ENCODE peak calls at places on chromosomes 16 and 17, in seven cellular contexts. R is epithelial cell of esophagus, V is foreskin keratinocyte, M is fibroblast of lung, P is nephron progenitor cell, Q is A549, D is dorsolateral prefrontal cortex. B is an unnamed sample.

GRCh38 chr16:12341423-12341822 is 364.9 kb downstream of the SNX29 start:
- DNase-seq in R (peak; percentile 4), V (peak; percentile 69), M (peak; percentile 66), P (no peak), Q (no peak), D (no peak), B (no peak)

GRCh38 chr16:50298591-50299507 is 32.5 kb downstream of the ADCY7 start:
- DNase-seq in R (no peak), V (no peak), M (no peak), P (no peak), Q (no peak), D (no peak), B (no peak)

GRCh38 chr17:58321571-58322525 is 6.7 kb downstream of the TSPOAP1 start:
- DNase-seq in R (no peak), V (no peak), M (no peak), P (no peak), Q (no peak), D (no peak), B (no peak)

GRCh38 chr17:38605230-38605851 is 411 bp downstream of the SRCIN1 start:
- DNase-seq in R (no peak), V (no peak), M (no peak), P (no peak), Q (peak; percentile 54), D (no peak), B (no peak)

GRCh38 chr17:83144421-83145357 is 65.3 kb downstream of the METRNL start:
- DNase-seq in R (no peak), V (no peak), M (no peak), P (no peak), Q (no peak), D (no peak), B (no peak)

GRCh38 chr17:17833664-17834357 is 3.0 kb downstream of the SREBF1 start:
- DNase-seq in R (no peak), V (no peak), M (no peak), P (no peak), Q (no peak), D (no peak), B (no peak)

GRCh38 chr17:82315703-82316358 is 1.6 kb downstream of the CD7 start:
- DNase-seq in R (no peak), V (no peak), M (no peak), P (peak; percentile 59), Q (no peak), D (no peak), B (no peak)

GRCh38 chr16:89471225-89471624 is 19.1 kb downstream of the ANKRD11 start:
- DNase-seq in R (peak; percentile 84), V (peak; percentile 82), M (peak; percentile 86), P (no peak), Q (no peak), D (no peak), B (no peak)

GRCh38 chr17:77354420-77354720 is 213.6 kb downstream of the SEC14L1 start:
- DNase-seq in R (no peak), V (no peak), M (no peak), P (no peak), Q (no peak), D (no peak), B (no peak)

GRCh38 chr17:8062435-8062806 is 23.6 kb downstream of the ALOX15B start:
- DNase-seq in R (no peak), V (no peak), M (peak; percentile 35), P (no peak), Q (no peak), D (no peak), B (no peak)

GRCh38 chr16:31130899-31131298 is 4.6 kb downstream of the PRSS8 start:
- DNase-seq in R (peak; percentile 91), V (peak; percentile 75), M (no peak), P (no peak), Q (no peak), D (no peak), B (no peak)

GRCh38 chr17:40475234-40476210 is 25.9 kb downstream of the TNS4 start:
- DNase-seq in R (peak; percentile 69), V (peak; percentile 81), M (no peak), P (peak; percentile 29), Q (no peak), D (no peak), B (no peak)

GRCh38 chr16:4517812-4518211 is 20.8 kb downstream of the CDIP1 start:
- DNase-seq in R (peak; percentile 48), V (no peak), M (peak; percentile 26), P (peak; percentile 66), Q (peak; percentile 40), D (no peak), B (peak; percentile 35)

GRCh38 chr17:44865231-44865660 is 17.6 kb downstream of the HIGD1B start:
- DNase-seq in R (peak; percentile 75), V (peak; percentile 35), M (peak; percentile 51), P (peak; percentile 74), Q (peak; percentile 88), D (peak; percentile 30), B (peak; percentile 63)

GRCh38 chr16:57609541-57610401 is 18.7 kb upstream of the ADGRG1 start:
- DNase-seq in R (peak; percentile 36), V (no peak), M (peak; percentile 15), P (no peak), Q (no peak), D (no peak), B (no peak)

GRCh38 chr17:63120406-63120805 is 154.4 kb downstream of the TANC2 start:
- DNase-seq in R (peak; percentile 41), V (no peak), M (peak; percentile 55), P (no peak), Q (no peak), D (no peak), B (no peak)

GRCh38 chr17:80460286-80460881 is 16.0 kb downstream of the NPTX1 start:
- DNase-seq in R (no peak), V (no peak), M (no peak), P (no peak), Q (no peak), D (no peak), B (no peak)
- TF ChIP-seq CTCF in R (no peak), V (no peak), M (no peak), P (no peak), Q (no peak), D (no peak), B (no peak)

DNA sequence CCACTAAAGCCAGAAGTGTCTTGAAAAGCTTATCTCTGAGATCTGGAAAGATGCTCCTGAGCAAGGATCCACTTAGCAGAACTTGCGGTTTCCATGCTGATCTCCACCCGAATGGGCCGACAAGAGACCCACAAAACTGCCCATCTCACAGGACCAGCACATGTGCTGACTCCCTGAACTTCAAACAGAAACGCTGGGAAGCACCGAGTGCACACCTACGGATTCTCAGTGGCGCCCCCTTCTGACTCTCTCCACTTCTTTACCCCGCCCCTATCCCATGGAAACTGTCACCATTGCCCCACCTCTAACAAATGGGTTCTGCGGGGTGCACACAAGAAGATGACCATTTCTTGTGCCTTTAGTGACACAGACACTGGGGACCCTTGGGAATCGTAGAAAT is 21.4 kb downstream of the CDRT4 start:
- DNase-seq in R (no peak), V (no peak), M (no peak), P (no peak), Q (no peak), D (no peak), B (no peak)
- TF ChIP-seq CTCF in R (no peak), V (peak; percentile 21), M (no peak), P (no peak), Q (peak; percentile 15), D (no peak), B (no peak)

GRCh38 chr17:75590314-75590761 is 2.7 kb downstream of the MYO15B start:
- DNase-seq in R (no peak), V (no peak), M (no peak), P (no peak), Q (no peak), D (no peak), B (no peak)

GRCh38 chr17:75589919-75590303 is 2.3 kb downstream of the MYO15B start:
- DNase-seq in R (no peak), V (no peak), M (no peak), P (no peak), Q (no peak), D (no peak), B (no peak)

GRCh38 chr17:75587718-75588545 is at the start of gene MYO15B:
- DNase-seq in R (no peak), V (no peak), M (no peak), P (peak; percentile 75), Q (no peak), D (peak; percentile 51), B (no peak)

GRCh38 chr17:75588546-75589016 is 981 bp downstream of the MYO15B start:
- DNase-seq in R (no peak), V (no peak), M (no peak), P (no peak), Q (no peak), D (peak; percentile 30), B (no peak)

DNA sequence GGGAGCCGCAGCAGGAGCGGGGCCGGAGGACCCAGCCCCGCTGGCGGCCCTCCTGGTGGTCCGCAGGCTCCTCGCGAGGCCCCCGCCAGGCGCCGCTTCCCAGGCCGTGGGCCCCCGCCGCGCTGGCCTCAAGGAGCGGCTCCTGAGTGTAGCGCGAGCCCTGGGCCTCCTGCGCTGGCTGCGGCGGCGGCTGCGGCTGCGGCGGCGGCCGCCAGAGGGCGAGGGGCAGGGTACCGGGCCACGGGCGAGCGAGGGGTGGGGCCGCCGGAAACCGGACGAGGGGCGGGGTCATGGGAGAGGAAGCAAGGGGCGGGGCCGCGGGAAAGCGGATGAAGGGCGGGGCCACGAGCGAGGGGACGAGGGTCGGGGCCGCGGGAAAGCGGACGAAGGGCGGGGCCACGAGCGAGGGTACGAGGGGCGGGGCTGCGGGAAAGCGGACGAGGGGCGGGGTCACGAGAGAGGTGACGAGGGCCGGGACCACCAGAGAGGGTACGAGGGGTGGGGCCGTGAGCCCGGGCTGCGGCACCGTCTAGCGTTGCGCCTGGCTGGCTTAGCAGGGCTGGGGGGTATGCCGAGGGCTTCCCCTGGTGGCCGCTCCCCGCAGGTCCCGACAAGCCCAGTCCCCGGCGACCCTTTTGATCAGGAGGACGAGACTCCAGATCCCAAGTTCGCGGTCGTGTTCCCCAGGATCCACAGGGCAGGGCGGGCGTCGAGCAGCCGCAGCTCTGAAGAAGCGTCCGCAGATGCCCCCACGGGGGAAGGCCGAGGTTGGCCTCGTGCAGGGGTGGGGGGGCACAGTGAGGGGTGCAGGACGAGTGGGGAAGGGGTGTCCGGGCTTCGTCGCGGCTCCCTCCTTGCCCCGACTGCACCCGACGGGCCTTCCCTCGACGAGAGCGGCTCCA is 1.7 kb downstream of the MYO15B start:
- DNase-seq in R (peak; percentile 84), V (peak; percentile 29), M (peak; percentile 67), P (peak; percentile 100), Q (peak; percentile 96), D (peak; percentile 88), B (peak; percentile 100)
- TF ChIP-seq CTCF in R (no peak), V (no peak), M (peak; percentile 21), P (peak; percentile 41), Q (peak; percentile 87), D (peak; percentile 57), B (peak; percentile 61)

DNA sequence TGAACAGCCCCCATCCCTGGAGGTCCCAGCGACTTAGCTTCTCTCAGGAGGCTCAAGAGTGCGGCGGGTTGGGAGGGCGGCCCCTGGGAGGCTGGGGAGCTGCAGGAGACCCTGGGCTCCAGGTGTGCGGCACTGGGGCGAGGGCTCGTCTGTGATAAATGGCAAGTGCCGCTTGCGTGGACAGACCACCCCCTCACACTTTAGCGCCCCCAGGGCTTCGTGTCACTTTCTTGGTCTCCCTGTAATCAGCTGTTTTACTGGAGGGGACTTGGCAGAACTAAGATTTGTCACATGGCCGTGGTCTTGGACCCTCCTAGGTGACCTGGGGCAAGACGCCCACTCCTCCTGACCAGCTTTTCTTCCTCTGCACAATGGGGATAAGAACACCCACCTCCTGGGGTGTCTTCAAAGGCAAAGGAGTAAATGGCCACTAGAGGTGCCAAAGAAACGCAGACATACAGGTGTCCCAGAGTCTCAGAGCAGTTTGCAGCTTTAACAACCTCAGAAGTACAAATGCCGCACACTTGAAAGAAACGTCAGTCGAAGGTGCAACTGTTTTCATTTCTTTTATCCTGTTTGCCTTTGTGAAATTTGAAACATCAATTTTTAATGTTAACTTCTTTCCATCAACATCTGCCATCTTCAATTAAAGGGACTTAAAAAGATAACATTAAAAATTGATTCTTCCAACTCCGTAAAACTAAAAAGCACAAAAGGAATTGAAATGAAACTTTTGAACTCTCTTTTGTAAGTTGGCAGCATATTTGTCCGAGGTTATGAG is 946 bp downstream of the OSGIN1 start:
- DNase-seq in R (peak; percentile 70), V (peak; percentile 51), M (peak; percentile 44), P (no peak), Q (peak; percentile 78), D (no peak), B (no peak)
- TF ChIP-seq CTCF in R (peak; percentile 83), V (peak; percentile 66), M (peak; percentile 60), P (peak; percentile 43), Q (peak; percentile 54), D (peak; percentile 17), B (peak; percentile 27)

B was measured in D721Med.